ENCODE peak calls at places on chromosomes 3 and 15, in seven cellular contexts. One of them, this sample, is unnamed.

GRCh38 chr3:47015151-47015550 is 35.7 kb downstream of the NBEAL2 start:
- DNase-seq in kidney: peak; percentile 10
- DNase-seq in ovary: no peak
- DNase-seq in endodermal cell: no peak
- DNase-seq in right cardiac atrium: no peak
- DNase-seq in GM23338: no peak
- DNase-seq in A549: no peak
- DNase-seq in this sample: no peak

GRCh38 chr3:196207833-196208607 is 3.2 kb downstream of the ZDHHC19 start:
- DNase-seq in kidney: peak; percentile 77
- DNase-seq in ovary: peak; percentile 70
- DNase-seq in endodermal cell: peak; percentile 97
- DNase-seq in right cardiac atrium: peak; percentile 55
- DNase-seq in GM23338: peak; percentile 95
- DNase-seq in A549: peak; percentile 57
- DNase-seq in this sample: peak; percentile 50

GRCh38 chr3:22704571-22705354 is 498.4 kb upstream of the UBE2E2 start:
- DNase-seq in kidney: no peak
- DNase-seq in ovary: no peak
- DNase-seq in endodermal cell: peak; percentile 61
- DNase-seq in right cardiac atrium: no peak
- DNase-seq in GM23338: peak; percentile 51
- DNase-seq in A549: no peak
- DNase-seq in this sample: no peak

GRCh38 chr3:142127941-142128658 is 21.2 kb downstream of the TFDP2 start:
- DNase-seq in kidney: no peak
- DNase-seq in ovary: no peak
- DNase-seq in endodermal cell: no peak
- DNase-seq in right cardiac atrium: no peak
- DNase-seq in GM23338: peak; percentile 27
- DNase-seq in A549: no peak
- DNase-seq in this sample: no peak

GRCh38 chr3:41304603-41305002 is 105.3 kb downstream of the CTNNB1 start:
- DNase-seq in kidney: no peak
- DNase-seq in ovary: no peak
- DNase-seq in endodermal cell: no peak
- DNase-seq in right cardiac atrium: peak; percentile 36
- DNase-seq in GM23338: no peak
- DNase-seq in A549: no peak
- DNase-seq in this sample: peak; percentile 29

GRCh38 chr15:94335616-94336015 is 104.3 kb downstream of the MCTP2 start:
- DNase-seq in kidney: no peak
- DNase-seq in ovary: no peak
- DNase-seq in endodermal cell: no peak
- DNase-seq in right cardiac atrium: no peak
- DNase-seq in GM23338: no peak
- DNase-seq in A549: no peak
- DNase-seq in this sample: no peak

GRCh38 chr3:184466413-184466960 is 86.6 kb downstream of the CHRD start:
- DNase-seq in kidney: no peak
- DNase-seq in ovary: peak; percentile 66
- DNase-seq in endodermal cell: peak; percentile 74
- DNase-seq in right cardiac atrium: peak; percentile 65
- DNase-seq in GM23338: no peak
- DNase-seq in A549: no peak
- DNase-seq in this sample: peak; percentile 80

GRCh38 chr3:30873667-30874066 is 20.8 kb downstream of the GADL1 start:
- DNase-seq in kidney: no peak
- DNase-seq in ovary: no peak
- DNase-seq in endodermal cell: no peak
- DNase-seq in right cardiac atrium: no peak
- DNase-seq in GM23338: no peak
- DNase-seq in A549: no peak
- DNase-seq in this sample: no peak

GRCh38 chr3:139718415-139718814 is 40.6 kb upstream of the NMNAT3 start:
- DNase-seq in kidney: no peak
- DNase-seq in ovary: peak; percentile 76
- DNase-seq in endodermal cell: peak; percentile 88
- DNase-seq in right cardiac atrium: peak; percentile 47
- DNase-seq in GM23338: peak; percentile 85
- DNase-seq in A549: peak; percentile 25
- DNase-seq in this sample: no peak

GRCh38 chr15:53811530-53811929 is 52.1 kb upstream of the WDR72 start:
- DNase-seq in kidney: no peak
- DNase-seq in ovary: no peak
- DNase-seq in endodermal cell: no peak
- DNase-seq in right cardiac atrium: no peak
- DNase-seq in GM23338: peak; percentile 45
- DNase-seq in A549: no peak
- DNase-seq in this sample: no peak

GRCh38 chr15:80834402-80834801 is 55.2 kb downstream of the CEMIP start:
- DNase-seq in kidney: no peak
- DNase-seq in ovary: no peak
- DNase-seq in endodermal cell: no peak
- DNase-seq in right cardiac atrium: no peak
- DNase-seq in GM23338: no peak
- DNase-seq in A549: no peak
- DNase-seq in this sample: no peak

DNA sequence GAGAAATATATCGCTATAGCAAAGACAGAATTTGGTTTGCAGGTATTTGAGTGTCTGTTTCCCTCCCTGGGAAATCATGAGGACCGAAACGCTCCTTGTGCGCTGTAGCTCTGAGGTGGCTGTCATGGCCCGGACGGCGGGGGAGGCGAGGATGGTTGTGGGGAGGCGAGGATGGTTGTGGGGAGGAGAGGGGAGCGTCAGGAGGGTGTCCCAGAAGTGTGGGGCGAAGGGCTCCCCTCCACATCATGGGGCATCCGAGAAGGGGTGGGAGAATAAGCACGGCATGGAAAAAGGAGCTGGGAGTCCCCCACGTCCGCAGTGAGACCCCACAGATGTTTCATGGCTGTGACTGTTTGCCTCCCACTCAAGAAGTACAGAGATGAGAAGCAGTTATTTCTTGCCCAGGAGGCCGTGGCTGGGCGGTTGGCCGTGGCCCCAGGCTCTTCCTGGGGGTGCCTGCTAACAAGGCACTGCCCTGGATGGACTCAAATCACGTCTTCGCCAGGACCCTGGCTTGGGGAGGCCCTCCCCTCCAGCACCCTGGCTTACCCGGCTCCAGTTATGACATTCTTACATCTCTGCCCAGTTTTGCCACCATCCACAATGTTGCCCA is 947 bp upstream of the ATP10A start:
- DNase-seq in kidney: no peak
- DNase-seq in ovary: no peak
- DNase-seq in endodermal cell: no peak
- DNase-seq in right cardiac atrium: no peak
- DNase-seq in GM23338: no peak
- DNase-seq in A549: no peak
- DNase-seq in this sample: no peak
- H3K27ac ChIP-seq in kidney: no peak overlapping the region
- H3K27ac ChIP-seq in ovary: no peak overlapping the region
- H3K27ac ChIP-seq in endodermal cell: no peak overlapping the region
- H3K27ac ChIP-seq in right cardiac atrium: no peak overlapping the region
- H3K27ac ChIP-seq in GM23338: no peak overlapping the region
- H3K27ac ChIP-seq in A549: peak overlapping the region; percentile 79
- H3K27ac ChIP-seq in this sample: no peak overlapping the region

DNA sequence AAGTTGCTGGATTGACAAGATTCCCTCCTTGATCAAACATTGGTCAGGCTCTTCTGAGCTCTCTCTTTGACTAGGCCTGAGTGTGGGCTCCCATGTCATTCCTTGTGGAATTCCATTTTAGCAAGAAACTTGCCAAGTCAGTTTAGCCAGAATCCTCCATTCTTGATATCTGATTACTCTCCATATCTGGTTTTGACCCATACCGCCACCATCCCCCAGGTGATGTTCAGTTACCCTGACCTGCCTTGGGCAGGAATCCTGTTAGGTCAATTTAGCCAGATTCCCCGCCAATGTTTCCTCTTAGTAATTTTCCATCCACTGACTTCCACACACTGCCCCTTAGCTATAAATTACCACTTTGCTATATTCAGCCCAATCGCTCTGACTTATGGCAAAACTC is 1.0 kb upstream of the PCCB start:
- DNase-seq in kidney: no peak
- DNase-seq in ovary: no peak
- DNase-seq in endodermal cell: no peak
- DNase-seq in right cardiac atrium: no peak
- DNase-seq in GM23338: no peak
- DNase-seq in A549: no peak
- DNase-seq in this sample: no peak
- H3K4me3 ChIP-seq in kidney: no peak overlapping the region
- H3K4me3 ChIP-seq in ovary: no peak overlapping the region
- H3K4me3 ChIP-seq in endodermal cell: no peak overlapping the region
- H3K4me3 ChIP-seq in right cardiac atrium: no peak overlapping the region
- H3K4me3 ChIP-seq in GM23338: no peak overlapping the region
- H3K4me3 ChIP-seq in A549: no peak overlapping the region
- H3K4me3 ChIP-seq in this sample: no peak overlapping the region

GRCh38 chr15:79372428-79372827 is 59.7 kb upstream of the MINAR1 start:
- DNase-seq in kidney: no peak
- DNase-seq in ovary: no peak
- DNase-seq in endodermal cell: peak; percentile 61
- DNase-seq in right cardiac atrium: no peak
- DNase-seq in GM23338: no peak
- DNase-seq in A549: no peak
- DNase-seq in this sample: no peak
- H3K27ac ChIP-seq in kidney: no peak overlapping the region
- H3K27ac ChIP-seq in ovary: no peak overlapping the region
- H3K27ac ChIP-seq in endodermal cell: no peak overlapping the region
- H3K27ac ChIP-seq in right cardiac atrium: no peak overlapping the region
- H3K27ac ChIP-seq in GM23338: no peak overlapping the region
- H3K27ac ChIP-seq in A549: no peak overlapping the region
- H3K27ac ChIP-seq in this sample: no peak overlapping the region

GRCh38 chr3:123026551-123027291 is 842 bp downstream of the SEMA5B start:
- DNase-seq in kidney: peak; percentile 81
- DNase-seq in ovary: peak; percentile 33
- DNase-seq in endodermal cell: peak; percentile 85
- DNase-seq in right cardiac atrium: peak; percentile 49
- DNase-seq in GM23338: peak; percentile 87
- DNase-seq in A549: peak; percentile 32
- DNase-seq in this sample: peak; percentile 74

GRCh38 chr3:123028233-123028828 is 768 bp upstream of the SEMA5B start:
- DNase-seq in kidney: no peak
- DNase-seq in ovary: peak; percentile 64
- DNase-seq in endodermal cell: peak; percentile 79
- DNase-seq in right cardiac atrium: peak; percentile 27
- DNase-seq in GM23338: peak; percentile 88
- DNase-seq in A549: peak; percentile 74
- DNase-seq in this sample: peak; percentile 37

GRCh38 chr3:123024056-123024455 is 3.5 kb downstream of the SEMA5B start:
- DNase-seq in kidney: no peak
- DNase-seq in ovary: no peak
- DNase-seq in endodermal cell: no peak
- DNase-seq in right cardiac atrium: no peak
- DNase-seq in GM23338: no peak
- DNase-seq in A549: no peak
- DNase-seq in this sample: no peak

GRCh38 chr3:123027292-123028232 is at the start of gene SEMA5B:
- DNase-seq in kidney: peak; percentile 82
- DNase-seq in ovary: peak; percentile 42
- DNase-seq in endodermal cell: peak; percentile 94
- DNase-seq in right cardiac atrium: peak; percentile 36
- DNase-seq in GM23338: peak; percentile 92
- DNase-seq in A549: peak; percentile 36
- DNase-seq in this sample: peak; percentile 29

DNA sequence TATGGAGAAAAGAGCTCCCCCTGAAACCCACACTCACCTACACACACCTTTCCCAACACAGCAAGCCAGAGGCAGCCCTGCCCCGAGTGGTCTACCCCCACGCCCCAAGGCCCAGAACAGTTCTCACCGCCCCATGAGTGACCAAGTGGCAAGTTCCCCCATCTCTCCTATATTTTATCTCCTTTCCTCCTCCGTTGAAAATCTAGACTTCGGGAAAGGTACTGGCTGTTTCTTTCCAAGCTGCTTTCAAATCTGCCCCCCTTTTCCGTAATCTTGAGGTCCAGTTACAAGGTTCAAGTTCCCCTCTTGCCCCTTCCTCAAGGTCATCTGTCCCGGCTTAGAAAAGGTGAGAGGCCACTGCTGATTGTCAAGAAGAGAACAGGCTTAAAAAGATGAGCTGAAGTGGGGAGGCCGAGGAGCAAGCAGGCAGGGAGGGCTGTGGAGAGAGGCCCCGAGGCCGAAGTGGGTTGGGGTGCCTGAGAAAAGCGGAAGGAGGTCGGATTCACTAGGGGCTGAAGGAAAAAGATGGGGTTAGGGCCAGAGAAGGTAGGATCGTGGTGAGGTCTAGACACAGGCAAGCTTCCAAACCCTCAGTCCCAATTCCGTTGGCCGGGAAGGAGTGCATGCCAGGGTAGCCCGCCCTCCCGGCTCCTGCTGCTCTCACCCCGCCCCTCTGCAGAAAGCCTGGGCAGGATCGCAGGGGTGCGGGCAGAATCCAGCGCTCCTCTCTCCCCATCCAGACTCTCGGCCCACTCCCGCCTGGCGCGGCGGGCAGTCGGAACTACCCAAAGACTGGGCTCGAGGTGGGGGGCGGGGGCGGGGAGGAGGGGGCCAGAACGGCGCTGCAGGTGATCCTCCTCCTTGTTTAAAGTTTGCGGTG is 1.7 kb downstream of the SEMA5B start:
- DNase-seq in kidney: peak; percentile 76
- DNase-seq in ovary: peak; percentile 27
- DNase-seq in endodermal cell: peak; percentile 92
- DNase-seq in right cardiac atrium: peak; percentile 26
- DNase-seq in GM23338: peak; percentile 87
- DNase-seq in A549: no peak
- DNase-seq in this sample: peak; percentile 43
- H3K4me3 ChIP-seq in kidney: peak overlapping the region; percentile 17
- H3K4me3 ChIP-seq in ovary: peak overlapping the region; percentile 43
- H3K4me3 ChIP-seq in endodermal cell: peak overlapping the region; percentile 81
- H3K4me3 ChIP-seq in right cardiac atrium: peak overlapping the region; percentile 74
- H3K4me3 ChIP-seq in GM23338: peak overlapping the region; percentile 64
- H3K4me3 ChIP-seq in A549: peak overlapping the region; percentile 72
- H3K4me3 ChIP-seq in this sample: peak overlapping the region; percentile 72